ENCODE peak calls at places on chromosomes 4 and X, in five cellular contexts. O is CD4-positive, alpha-beta T cell; Y is KG1; Q is T1000; B is GM23338. W is an unnamed sample.
A peak's percentile ranks its signal among the peaks of the same experiment; 100 is the strongest.

GRCh38 chr4:155539746-155540145 is 126.9 kb upstream of the GUCY1A1 start:
- DNase-seq in B (no peak), Q (no peak), O (no peak), Y (no peak), W (no peak)

GRCh38 chrX:43836435-43837184 is 45.6 kb downstream of the MAOB start:
- DNase-seq in O (no peak), B (peak; percentile 18), Y (no peak), Q (no peak), W (no peak)

GRCh38 chrX:69503835-69504625 is at the start of gene NALF2:
- DNase-seq in O (no peak), Y (no peak), B (peak; percentile 80), Q (no peak), W (no peak)

GRCh38 chr4:38266616-38267015 is 306.4 kb downstream of the PTTG2 start:
- DNase-seq in O (no peak), Q (peak; percentile 37), B (no peak), Y (no peak), W (no peak)

GRCh38 chr4:155759372-155760252 is 791 bp downstream of the GUCY1B1 start:
- DNase-seq in Q (no peak), Y (no peak), B (peak; percentile 58), O (no peak), W (no peak)

GRCh38 chrX:132071260-132071659 is 48.2 kb downstream of the STK26 start:
- DNase-seq in B (peak; percentile 17), O (no peak), Y (no peak), Q (no peak), W (no peak)

GRCh38 chrX:153494541-153495361 is at the start of gene BGN:
- DNase-seq in O (no peak), B (peak; percentile 52), Y (no peak), Q (no peak), W (no peak)

GRCh38 chr4:72084587-72085011 is 52.8 kb downstream of the NPFFR2 start:
- DNase-seq in Q (no peak), B (no peak), O (no peak), Y (no peak), W (no peak)

GRCh38 chr4:6221851-6222760 is 21.8 kb upstream of the JAKMIP1 start:
- DNase-seq in O (no peak), B (peak; percentile 88), Q (no peak), Y (no peak), W (no peak)

GRCh38 chrX:15848576-15848975 is 6.0 kb downstream of the AP1S2 start:
- DNase-seq in B (no peak), Q (no peak), O (no peak), Y (no peak), W (no peak)

GRCh38 chr4:129394635-129395034 is 298.7 kb downstream of the C4orf33 start:
- DNase-seq in B (no peak), O (no peak), Y (no peak), Q (no peak), W (no peak)

GRCh38 chr4:40984051-40984450 is 230.3 kb downstream of the APBB2 start:
- DNase-seq in O (no peak), Y (no peak), Q (no peak), B (no peak), W (no peak)

GRCh38 chrX:150872773-150873336 is 25.6 kb downstream of the CD99L2 start:
- DNase-seq in O (no peak), Q (no peak), Y (no peak), B (no peak), W (no peak)

GRCh38 chr4:80065601-80066000 is 7.4 kb downstream of the ANTXR2 start:
- DNase-seq in Y (no peak), B (no peak), O (no peak), Q (no peak), W (no peak)

GRCh38 chr4:14338206-14338605 is 664.1 kb upstream of the CPEB2 start:
- DNase-seq in O (no peak), Y (no peak), Q (no peak), B (no peak), W (no peak)

GRCh38 chr4:184416913-184417734 is 57.2 kb downstream of the IRF2 start:
- DNase-seq in O (no peak), Q (no peak), B (no peak), Y (no peak), W (no peak)